ENCODE peak calls at places on chromosomes 5 and 9, in ten cellular contexts. F is PC-3; I is heart left ventricle; Y is hepatocyte; P is HL-60; W is kidney; Q is gastrocnemius medialis; C is brain microvascular endothelial cell; J is transverse colon; D is CD8-positive, alpha-beta T cell. T is an unnamed sample.

GRCh38 chr9:8205580-8205979 is 406.0 kb upstream of the DMAC1 start:
- DNase-seq in I (no peak), P (no peak), J (no peak), C (no peak), Q (no peak), D (no peak), W (no peak), F (no peak), Y (no peak), T (no peak)

GRCh38 chr9:113488071-113488470 is 24.5 kb downstream of the RGS3 start:
- DNase-seq in I (no peak), W (no peak), Y (no peak), D (no peak), J (peak; percentile 4), Q (no peak), P (no peak), C (no peak), F (peak; percentile 18), T (peak; percentile 77)

GRCh38 chr5:179263391-179264052 is 81.7 kb downstream of the ADAMTS2 start:
- DNase-seq in J (peak; percentile 3), Q (no peak), P (no peak), C (no peak), W (peak; percentile 56), I (peak; percentile 60), D (no peak), F (no peak), Y (no peak), T (no peak)

GRCh38 chr5:135135530-135136201 is 101.6 kb upstream of the PITX1 start:
- DNase-seq in J (peak; percentile 89), P (no peak), C (peak; percentile 14), D (no peak), I (no peak), Q (peak; percentile 32), Y (no peak), W (peak; percentile 77), F (peak; percentile 66), T (peak; percentile 74)

GRCh38 chr9:112323378-112323854 is 10.0 kb downstream of the PTBP3 start:
- DNase-seq in W (no peak), F (no peak), C (no peak), Y (no peak), J (no peak), P (no peak), D (no peak), I (no peak), Q (no peak), T (no peak)

GRCh38 chr9:2014148-2014547 is 999 bp upstream of the SMARCA2 start:
- DNase-seq in C (no peak), I (no peak), W (no peak), J (no peak), Y (no peak), D (no peak), Q (no peak), P (no peak), F (no peak), T (no peak)

GRCh38 chr5:36066001-36066539 is 612 bp downstream of the UGT3A2 start:
- DNase-seq in Y (no peak), F (no peak), D (no peak), W (no peak), I (no peak), Q (no peak), J (no peak), P (no peak), C (no peak), T (no peak)

GRCh38 chr9:19660019-19660418 is 128.8 kb downstream of the SLC24A2 start:
- DNase-seq in C (no peak), J (no peak), Y (peak; percentile 8), P (no peak), F (peak; percentile 57), Q (no peak), W (no peak), D (no peak), I (no peak), T (peak; percentile 48)

GRCh38 chr9:80320916-80321315 is 749.2 kb downstream of the TLE4 start:
- DNase-seq in P (no peak), D (no peak), F (peak; percentile 48), J (no peak), W (no peak), I (no peak), Q (no peak), Y (no peak), C (peak; percentile 69), T (no peak)

GRCh38 chr5:144328980-144329379 is 158.3 kb downstream of the KCTD16 start:
- DNase-seq in C (no peak), J (no peak), D (no peak), I (no peak), W (no peak), Y (no peak), F (no peak), Q (no peak), P (no peak), T (no peak)

GRCh38 chr9:89869774-89870173 is 265.0 kb downstream of the GADD45G start:
- DNase-seq in J (no peak), I (no peak), C (no peak), P (no peak), W (no peak), F (no peak), Q (no peak), Y (no peak), D (no peak), T (no peak)

GRCh38 chr5:77152441-77152840 is 58.0 kb upstream of the PDE8B start:
- DNase-seq in Y (no peak), W (no peak), D (no peak), C (no peak), F (no peak), I (no peak), Q (no peak), P (no peak), J (no peak), T (no peak)

GRCh38 chr9:96071245-96072124 is 196.0 kb downstream of the ERCC6L2 start:
- DNase-seq in F (peak; percentile 40), D (no peak), C (peak; percentile 56), Q (no peak), I (no peak), J (no peak), P (no peak), W (no peak), Y (peak; percentile 74), T (peak; percentile 66)

GRCh38 chr5:124036786-124037185 is 524.8 kb downstream of the CSNK1G3 start:
- DNase-seq in W (no peak), Y (no peak), Q (no peak), P (no peak), J (no peak), D (no peak), I (no peak), F (no peak), C (no peak), T (no peak)

GRCh38 chr5:153584561-153585359 is 94.3 kb downstream of the GRIA1 start:
- DNase-seq in C (no peak), W (no peak), Q (no peak), D (no peak), I (no peak), F (no peak), J (no peak), P (no peak), Y (no peak), T (no peak)

GRCh38 chr5:68531970-68532369 is 316.4 kb downstream of the PIK3R1 start:
- DNase-seq in Y (no peak), P (no peak), C (no peak), D (no peak), W (no peak), Q (no peak), I (no peak), F (no peak), J (no peak), T (no peak)

GRCh38 chr9:73143606-73144328 is 7.9 kb upstream of the ANXA1 start:
- DNase-seq in C (peak; percentile 56), D (no peak), I (no peak), W (no peak), Y (peak; percentile 75), F (peak; percentile 92), J (no peak), P (peak; percentile 66), Q (no peak), T (peak; percentile 89)

DNA sequence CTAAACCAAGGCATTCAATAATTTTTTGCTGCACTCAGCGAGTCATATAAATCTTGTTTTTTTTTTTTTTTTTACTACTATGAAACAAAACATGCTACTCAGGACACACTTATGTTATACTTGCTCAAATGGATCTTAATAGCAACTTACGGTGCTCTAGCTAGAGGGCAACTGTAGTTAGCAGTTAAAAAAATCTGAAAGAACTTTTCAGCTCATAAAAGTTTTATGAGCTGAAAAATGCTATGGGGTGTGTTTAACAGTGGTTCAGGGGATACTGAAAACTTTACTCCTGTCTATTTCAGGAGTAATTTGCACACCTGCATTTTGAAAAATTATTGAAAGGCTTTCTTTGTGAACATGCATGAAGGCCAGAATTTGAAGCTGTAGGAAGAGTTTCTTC is 53.4 kb downstream of the VCAN start:
- DNase-seq in W (no peak), I (no peak), Q (no peak), P (no peak), J (no peak), D (no peak), Y (no peak), F (no peak), C (no peak), T (no peak)
- H3K27ac ChIP-seq in W (no peak overlapping the region), I (no peak overlapping the region), Q (no peak overlapping the region), P (no peak overlapping the region), J (no peak overlapping the region), D (no peak overlapping the region), Y (no peak overlapping the region), F (no peak overlapping the region), C (no peak overlapping the region), T (no peak overlapping the region)

GRCh38 chr9:87113892-87114291 is 166.6 kb upstream of the GAS1 start:
- DNase-seq in W (no peak), D (no peak), Q (no peak), I (no peak), P (no peak), C (no peak), F (no peak), Y (no peak), J (no peak), T (no peak)
- TF ChIP-seq CTCF in W (no peak), D (no peak), Q (no peak), I (no peak), P (no peak), C (peak; percentile 60), F (no peak), Y (no peak), J (no peak), T (no peak)

GRCh38 chr9:124658165-124659017 is 112.7 kb downstream of the NR6A1 start:
- DNase-seq in P (peak; percentile 72), Y (peak; percentile 86), C (peak; percentile 98), D (peak; percentile 38), Q (peak; percentile 72), I (peak; percentile 78), J (peak; percentile 62), W (peak; percentile 65), F (peak; percentile 87), T (peak; percentile 99)
- H3K27ac ChIP-seq in P (peak overlapping the region; percentile 95), Y (peak overlapping the region; percentile 97), C (peak overlapping the region; percentile 100), D (peak overlapping the region; percentile 41), Q (peak overlapping the region; percentile 84), I (peak overlapping the region; percentile 93), J (peak overlapping the region; percentile 82), W (peak overlapping the region; percentile 60), F (peak overlapping the region; percentile 78), T (peak overlapping the region; percentile 97)

GRCh38 chr5:171336486-171337206 is 27.6 kb downstream of the TLX3 start:
- DNase-seq in F (peak; percentile 74), P (peak; percentile 11), C (peak; percentile 43), Q (no peak), Y (peak; percentile 40), J (peak; percentile 20), W (peak; percentile 67), D (no peak), I (no peak), T (peak; percentile 55)
- TF ChIP-seq CTCF in F (peak; percentile 93), P (peak; percentile 38), C (peak; percentile 85), Q (peak; percentile 32), Y (peak; percentile 52), J (peak; percentile 22), W (peak; percentile 32), D (no peak), I (peak; percentile 48), T (peak; percentile 83)

GRCh38 chr9:99474186-99474585 is 252.1 kb downstream of the SEC61B start:
- DNase-seq in F (no peak), J (no peak), C (no peak), Y (no peak), Q (no peak), D (no peak), I (no peak), W (no peak), P (no peak), T (no peak)
- H3K27ac ChIP-seq in F (no peak overlapping the region), J (no peak overlapping the region), C (no peak overlapping the region), Y (no peak overlapping the region), Q (no peak overlapping the region), D (no peak overlapping the region), I (no peak overlapping the region), W (no peak overlapping the region), P (no peak overlapping the region), T (no peak overlapping the region)